ENCODE peak calls at places on chromosome 5, in four cellular contexts. One of them, this sample, is unnamed.

GRCh38 chr5:12845549-12846159 is 941.4 kb upstream of the CTNND2 start:
- DNase-seq in cardiac muscle cell: no peak
- DNase-seq in heart left ventricle: no peak
- DNase-seq in adrenal gland: no peak
- DNase-seq in this sample: no peak

GRCh38 chr5:13985736-13986418 is 41.4 kb upstream of the DNAH5 start:
- DNase-seq in cardiac muscle cell: peak; percentile 91
- DNase-seq in heart left ventricle: no peak
- DNase-seq in adrenal gland: peak; percentile 76
- DNase-seq in this sample: peak; percentile 54

GRCh38 chr5:108129129-108129528 is 252.8 kb downstream of the FBXL17 start:
- DNase-seq in cardiac muscle cell: no peak
- DNase-seq in heart left ventricle: no peak
- DNase-seq in adrenal gland: no peak
- DNase-seq in this sample: no peak

GRCh38 chr5:169352901-169353300 is 52.0 kb upstream of the SLIT3 start:
- DNase-seq in adrenal gland: no peak
- DNase-seq in cardiac muscle cell: no peak
- DNase-seq in heart left ventricle: no peak
- DNase-seq in this sample: no peak

GRCh38 chr5:24401767-24402166 is 243.0 kb downstream of the CDH10 start:
- DNase-seq in adrenal gland: no peak
- DNase-seq in heart left ventricle: no peak
- DNase-seq in cardiac muscle cell: peak; percentile 1
- DNase-seq in this sample: no peak

GRCh38 chr5:57033103-57033502 is 81.2 kb upstream of the MIER3 start:
- DNase-seq in adrenal gland: peak; percentile 25
- DNase-seq in heart left ventricle: no peak
- DNase-seq in cardiac muscle cell: no peak
- DNase-seq in this sample: no peak

GRCh38 chr5:2687746-2688145 is 63.7 kb downstream of the IRX2 start:
- DNase-seq in cardiac muscle cell: no peak
- DNase-seq in adrenal gland: no peak
- DNase-seq in heart left ventricle: no peak
- DNase-seq in this sample: no peak

GRCh38 chr5:443239-444151 is 519 bp downstream of the EXOC3 start:
- DNase-seq in heart left ventricle: peak; percentile 59
- DNase-seq in cardiac muscle cell: peak; percentile 2
- DNase-seq in adrenal gland: peak; percentile 19
- DNase-seq in this sample: no peak

DNA sequence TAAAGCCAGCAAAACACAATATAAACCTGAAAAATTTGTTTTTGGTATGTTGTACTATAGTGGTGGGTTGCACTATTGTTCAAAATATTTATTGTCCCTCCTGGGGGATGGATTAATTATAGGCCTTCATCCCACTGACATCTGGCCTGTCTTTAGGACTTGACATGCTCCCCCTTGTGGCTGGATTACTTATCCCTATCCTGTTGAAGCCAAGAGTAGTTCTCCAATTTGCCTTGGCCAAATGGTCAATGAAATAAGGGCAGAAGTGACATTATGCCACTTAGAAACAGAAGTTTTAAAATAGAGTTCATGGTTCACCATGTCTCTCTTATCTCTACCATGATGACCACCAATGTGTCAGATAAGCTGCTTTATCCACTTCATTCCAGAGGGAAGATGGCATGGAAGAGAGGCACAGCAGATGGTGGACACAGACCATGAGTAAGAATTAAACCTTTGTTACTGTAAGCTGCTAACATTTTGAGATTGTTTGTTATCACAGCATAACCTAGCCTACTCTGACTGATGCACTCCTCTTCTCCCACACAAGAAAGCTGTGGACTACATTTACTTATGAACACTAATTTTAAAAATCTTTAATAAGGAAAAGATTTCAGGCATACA is 29.2 kb upstream of the ARHGEF28 start:
- DNase-seq in cardiac muscle cell: peak; percentile 47
- DNase-seq in adrenal gland: no peak
- DNase-seq in heart left ventricle: no peak
- DNase-seq in this sample: no peak
- TF ChIP-seq CTCF in cardiac muscle cell: peak; percentile 61
- TF ChIP-seq CTCF in adrenal gland: peak; percentile 28
- TF ChIP-seq CTCF in heart left ventricle: peak; percentile 51
- TF ChIP-seq CTCF in this sample: peak; percentile 24

GRCh38 chr5:149888280-149888679 is 56.3 kb downstream of the PDE6A start:
- DNase-seq in heart left ventricle: no peak
- DNase-seq in adrenal gland: no peak
- DNase-seq in cardiac muscle cell: no peak
- DNase-seq in this sample: no peak
- TF ChIP-seq CTCF in heart left ventricle: no peak
- TF ChIP-seq CTCF in adrenal gland: no peak
- TF ChIP-seq CTCF in cardiac muscle cell: no peak
- TF ChIP-seq CTCF in this sample: no peak

GRCh38 chr5:111223790-111224560 is at the start of gene CAMK4:
- DNase-seq in heart left ventricle: peak; percentile 79
- DNase-seq in cardiac muscle cell: peak; percentile 83
- DNase-seq in adrenal gland: peak; percentile 47
- DNase-seq in this sample: no peak
- TF ChIP-seq CTCF in heart left ventricle: no peak
- TF ChIP-seq CTCF in cardiac muscle cell: no peak
- TF ChIP-seq CTCF in adrenal gland: no peak
- TF ChIP-seq CTCF in this sample: no peak

DNA sequence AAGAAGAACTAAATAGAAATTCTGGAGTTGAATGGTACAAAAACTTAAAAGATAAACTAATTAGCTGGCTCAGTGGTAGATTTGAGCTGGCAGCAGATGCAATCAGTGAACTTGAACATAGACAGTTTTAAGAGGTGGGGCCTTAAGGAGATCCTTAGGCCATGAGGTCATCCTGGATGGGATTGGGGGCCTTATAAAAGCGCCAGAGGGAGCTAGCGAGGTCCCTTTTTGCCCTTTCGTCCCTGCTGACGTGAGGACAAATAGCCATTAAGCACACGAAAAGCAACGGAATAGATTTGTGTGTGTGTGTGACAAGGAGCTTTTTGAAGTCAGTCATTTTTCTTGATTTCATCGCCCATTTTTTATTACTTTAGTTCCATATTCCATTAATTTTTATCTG is 83.3 kb downstream of the ZNF354C start:
- DNase-seq in cardiac muscle cell: peak; percentile 57
- DNase-seq in adrenal gland: no peak
- DNase-seq in heart left ventricle: no peak
- DNase-seq in this sample: no peak
- TF ChIP-seq CTCF in cardiac muscle cell: peak; percentile 38
- TF ChIP-seq CTCF in adrenal gland: no peak
- TF ChIP-seq CTCF in heart left ventricle: peak; percentile 17
- TF ChIP-seq CTCF in this sample: no peak

GRCh38 chr5:154242442-154242841 is 51.9 kb downstream of the GALNT10 start:
- DNase-seq in cardiac muscle cell: no peak
- DNase-seq in heart left ventricle: no peak
- DNase-seq in adrenal gland: no peak
- DNase-seq in this sample: no peak
- TF ChIP-seq CTCF in cardiac muscle cell: no peak
- TF ChIP-seq CTCF in heart left ventricle: no peak
- TF ChIP-seq CTCF in adrenal gland: no peak
- TF ChIP-seq CTCF in this sample: no peak

GRCh38 chr5:168104811-168105481 is 186.5 kb upstream of the WWC1 start:
- DNase-seq in cardiac muscle cell: no peak
- DNase-seq in adrenal gland: no peak
- DNase-seq in heart left ventricle: no peak
- DNase-seq in this sample: no peak
- TF ChIP-seq CTCF in cardiac muscle cell: no peak
- TF ChIP-seq CTCF in adrenal gland: no peak
- TF ChIP-seq CTCF in heart left ventricle: no peak
- TF ChIP-seq CTCF in this sample: no peak

DNA sequence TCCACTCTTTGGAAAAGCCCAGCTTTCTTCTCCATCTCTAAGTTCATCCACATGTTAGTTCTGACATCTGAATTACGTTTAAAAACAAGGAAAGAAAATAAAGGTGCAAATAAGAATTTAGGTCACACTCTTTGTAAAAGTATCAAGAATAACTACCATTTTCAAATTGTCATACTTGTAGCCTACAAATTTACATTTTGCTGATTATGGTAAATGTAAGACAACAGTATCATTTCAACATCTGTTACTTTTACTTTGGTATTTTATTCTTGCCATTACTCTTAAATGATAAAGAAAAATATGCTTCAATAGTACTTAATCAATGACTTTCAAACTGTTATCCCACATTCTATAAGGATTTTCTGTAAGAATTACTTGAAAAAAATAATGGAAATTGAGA is 9.8 kb upstream of the PURA start:
- DNase-seq in cardiac muscle cell: no peak
- DNase-seq in adrenal gland: no peak
- DNase-seq in heart left ventricle: no peak
- DNase-seq in this sample: no peak
- TF ChIP-seq CTCF in cardiac muscle cell: no peak
- TF ChIP-seq CTCF in adrenal gland: no peak
- TF ChIP-seq CTCF in heart left ventricle: no peak
- TF ChIP-seq CTCF in this sample: no peak

This sample was measured in right atrium auricular region.